ENCODE peak calls at places on chromosomes 11 and 22, in ten cellular contexts. One of them, this sample, is unnamed.

GRCh38 chr11:726278-726915 is 20.4 kb downstream of the EPS8L2 start:
- DNase-seq in prostate gland: peak; percentile 75
- DNase-seq in heart right ventricle: no peak
- DNase-seq in fibroblast of lung: peak; percentile 68
- DNase-seq in thoracic aorta: no peak
- DNase-seq in IMR-90: peak; percentile 26
- DNase-seq in tibial nerve: no peak
- DNase-seq in CD8-positive, alpha-beta T cell: peak; percentile 76
- DNase-seq in sigmoid colon: peak; percentile 80
- DNase-seq in transverse colon: peak; percentile 77
- DNase-seq in this sample: peak; percentile 90

GRCh38 chr11:1292018-1292643 is 17.3 kb downstream of the TOLLIP start:
- DNase-seq in prostate gland: no peak
- DNase-seq in heart right ventricle: no peak
- DNase-seq in fibroblast of lung: no peak
- DNase-seq in thoracic aorta: no peak
- DNase-seq in IMR-90: no peak
- DNase-seq in tibial nerve: no peak
- DNase-seq in CD8-positive, alpha-beta T cell: no peak
- DNase-seq in sigmoid colon: no peak
- DNase-seq in transverse colon: no peak
- DNase-seq in this sample: no peak

GRCh38 chr11:63560506-63561179 is 2.5 kb downstream of the PLAAT2 start:
- DNase-seq in prostate gland: peak; percentile 70
- DNase-seq in heart right ventricle: peak; percentile 48
- DNase-seq in fibroblast of lung: no peak
- DNase-seq in thoracic aorta: no peak
- DNase-seq in IMR-90: no peak
- DNase-seq in tibial nerve: no peak
- DNase-seq in CD8-positive, alpha-beta T cell: peak; percentile 69
- DNase-seq in sigmoid colon: peak; percentile 55
- DNase-seq in transverse colon: peak; percentile 60
- DNase-seq in this sample: peak; percentile 19

GRCh38 chr11:60918251-60918940 is 4.4 kb downstream of the TMEM109 start:
- DNase-seq in prostate gland: no peak
- DNase-seq in heart right ventricle: no peak
- DNase-seq in fibroblast of lung: no peak
- DNase-seq in thoracic aorta: no peak
- DNase-seq in IMR-90: no peak
- DNase-seq in tibial nerve: no peak
- DNase-seq in CD8-positive, alpha-beta T cell: no peak
- DNase-seq in sigmoid colon: no peak
- DNase-seq in transverse colon: no peak
- DNase-seq in this sample: no peak

GRCh38 chr11:131108780-131109179 is 192.5 kb upstream of the SNX19 start:
- DNase-seq in prostate gland: no peak
- DNase-seq in heart right ventricle: no peak
- DNase-seq in fibroblast of lung: peak; percentile 48
- DNase-seq in thoracic aorta: no peak
- DNase-seq in IMR-90: peak; percentile 60
- DNase-seq in tibial nerve: no peak
- DNase-seq in CD8-positive, alpha-beta T cell: no peak
- DNase-seq in sigmoid colon: no peak
- DNase-seq in transverse colon: no peak
- DNase-seq in this sample: no peak

GRCh38 chr11:125423247-125423849 is 72.7 kb downstream of the FEZ1 start:
- DNase-seq in prostate gland: no peak
- DNase-seq in heart right ventricle: no peak
- DNase-seq in fibroblast of lung: no peak
- DNase-seq in thoracic aorta: no peak
- DNase-seq in IMR-90: no peak
- DNase-seq in tibial nerve: no peak
- DNase-seq in CD8-positive, alpha-beta T cell: no peak
- DNase-seq in sigmoid colon: no peak
- DNase-seq in transverse colon: no peak
- DNase-seq in this sample: no peak

GRCh38 chr11:11810764-11811726 is 30.7 kb upstream of the USP47 start:
- DNase-seq in prostate gland: no peak
- DNase-seq in heart right ventricle: peak; percentile 13
- DNase-seq in fibroblast of lung: no peak
- DNase-seq in thoracic aorta: no peak
- DNase-seq in IMR-90: no peak
- DNase-seq in tibial nerve: no peak
- DNase-seq in CD8-positive, alpha-beta T cell: no peak
- DNase-seq in sigmoid colon: no peak
- DNase-seq in transverse colon: no peak
- DNase-seq in this sample: no peak

GRCh38 chr11:117668291-117668690 is 128.7 kb downstream of the DSCAML1 start:
- DNase-seq in prostate gland: no peak
- DNase-seq in heart right ventricle: no peak
- DNase-seq in fibroblast of lung: no peak
- DNase-seq in thoracic aorta: no peak
- DNase-seq in IMR-90: no peak
- DNase-seq in tibial nerve: no peak
- DNase-seq in CD8-positive, alpha-beta T cell: no peak
- DNase-seq in sigmoid colon: no peak
- DNase-seq in transverse colon: no peak
- DNase-seq in this sample: no peak

GRCh38 chr11:46380340-46381045 is 976 bp upstream of the MDK start:
- DNase-seq in prostate gland: peak; percentile 57
- DNase-seq in heart right ventricle: peak; percentile 73
- DNase-seq in fibroblast of lung: peak; percentile 51
- DNase-seq in thoracic aorta: no peak
- DNase-seq in IMR-90: no peak
- DNase-seq in tibial nerve: peak; percentile 37
- DNase-seq in CD8-positive, alpha-beta T cell: peak; percentile 72
- DNase-seq in sigmoid colon: peak; percentile 85
- DNase-seq in transverse colon: peak; percentile 87
- DNase-seq in this sample: peak; percentile 70

GRCh38 chr22:29816128-29816527 is 21.9 kb downstream of the ASCC2 start:
- DNase-seq in prostate gland: no peak
- DNase-seq in heart right ventricle: peak; percentile 80
- DNase-seq in fibroblast of lung: no peak
- DNase-seq in thoracic aorta: peak; percentile 8
- DNase-seq in IMR-90: no peak
- DNase-seq in tibial nerve: no peak
- DNase-seq in CD8-positive, alpha-beta T cell: no peak
- DNase-seq in sigmoid colon: no peak
- DNase-seq in transverse colon: no peak
- DNase-seq in this sample: no peak

GRCh38 chr11:123419720-123420466 is 10.2 kb upstream of the GRAMD1B start:
- DNase-seq in prostate gland: no peak
- DNase-seq in heart right ventricle: no peak
- DNase-seq in fibroblast of lung: no peak
- DNase-seq in thoracic aorta: no peak
- DNase-seq in IMR-90: no peak
- DNase-seq in tibial nerve: no peak
- DNase-seq in CD8-positive, alpha-beta T cell: no peak
- DNase-seq in sigmoid colon: no peak
- DNase-seq in transverse colon: peak; percentile 15
- DNase-seq in this sample: no peak

GRCh38 chr11:9955387-9955786 is 291.5 kb downstream of the SWAP70 start:
- DNase-seq in prostate gland: no peak
- DNase-seq in heart right ventricle: no peak
- DNase-seq in fibroblast of lung: no peak
- DNase-seq in thoracic aorta: no peak
- DNase-seq in IMR-90: peak; percentile 61
- DNase-seq in tibial nerve: no peak
- DNase-seq in CD8-positive, alpha-beta T cell: no peak
- DNase-seq in sigmoid colon: no peak
- DNase-seq in transverse colon: no peak
- DNase-seq in this sample: no peak

GRCh38 chr11:74839971-74840370 is 91.3 kb downstream of the RNF169 start:
- DNase-seq in prostate gland: no peak
- DNase-seq in heart right ventricle: no peak
- DNase-seq in fibroblast of lung: peak; percentile 50
- DNase-seq in thoracic aorta: no peak
- DNase-seq in IMR-90: no peak
- DNase-seq in tibial nerve: no peak
- DNase-seq in CD8-positive, alpha-beta T cell: no peak
- DNase-seq in sigmoid colon: no peak
- DNase-seq in transverse colon: no peak
- DNase-seq in this sample: no peak

GRCh38 chr11:17314232-17314547 is 37.4 kb upstream of the NCR3LG1 start:
- DNase-seq in prostate gland: no peak
- DNase-seq in heart right ventricle: no peak
- DNase-seq in fibroblast of lung: peak; percentile 86
- DNase-seq in thoracic aorta: no peak
- DNase-seq in IMR-90: peak; percentile 94
- DNase-seq in tibial nerve: no peak
- DNase-seq in CD8-positive, alpha-beta T cell: no peak
- DNase-seq in sigmoid colon: no peak
- DNase-seq in transverse colon: no peak
- DNase-seq in this sample: no peak

GRCh38 chr22:44406581-44407403 is 91.2 kb downstream of the RTL6 start:
- DNase-seq in prostate gland: no peak
- DNase-seq in heart right ventricle: no peak
- DNase-seq in fibroblast of lung: peak; percentile 62
- DNase-seq in thoracic aorta: no peak
- DNase-seq in IMR-90: peak; percentile 12
- DNase-seq in tibial nerve: no peak
- DNase-seq in CD8-positive, alpha-beta T cell: no peak
- DNase-seq in sigmoid colon: peak; percentile 22
- DNase-seq in transverse colon: no peak
- DNase-seq in this sample: peak; percentile 4

GRCh38 chr11:58629857-58630256 is 7.4 kb downstream of the CNTF start:
- DNase-seq in prostate gland: no peak
- DNase-seq in heart right ventricle: no peak
- DNase-seq in fibroblast of lung: peak; percentile 59
- DNase-seq in thoracic aorta: no peak
- DNase-seq in IMR-90: peak; percentile 71
- DNase-seq in tibial nerve: peak; percentile 41
- DNase-seq in CD8-positive, alpha-beta T cell: no peak
- DNase-seq in sigmoid colon: no peak
- DNase-seq in transverse colon: peak; percentile 28
- DNase-seq in this sample: peak; percentile 30
- TF ChIP-seq CTCF in prostate gland: peak; percentile 15
- TF ChIP-seq CTCF in heart right ventricle: peak; percentile 28
- TF ChIP-seq CTCF in fibroblast of lung: peak; percentile 75
- TF ChIP-seq CTCF in thoracic aorta: peak; percentile 21
- TF ChIP-seq CTCF in IMR-90: peak; percentile 78
- TF ChIP-seq CTCF in tibial nerve: peak; percentile 56
- TF ChIP-seq CTCF in CD8-positive, alpha-beta T cell: peak; percentile 53
- TF ChIP-seq CTCF in sigmoid colon: no peak
- TF ChIP-seq CTCF in transverse colon: peak; percentile 47
- TF ChIP-seq CTCF in this sample: peak; percentile 37

DNA sequence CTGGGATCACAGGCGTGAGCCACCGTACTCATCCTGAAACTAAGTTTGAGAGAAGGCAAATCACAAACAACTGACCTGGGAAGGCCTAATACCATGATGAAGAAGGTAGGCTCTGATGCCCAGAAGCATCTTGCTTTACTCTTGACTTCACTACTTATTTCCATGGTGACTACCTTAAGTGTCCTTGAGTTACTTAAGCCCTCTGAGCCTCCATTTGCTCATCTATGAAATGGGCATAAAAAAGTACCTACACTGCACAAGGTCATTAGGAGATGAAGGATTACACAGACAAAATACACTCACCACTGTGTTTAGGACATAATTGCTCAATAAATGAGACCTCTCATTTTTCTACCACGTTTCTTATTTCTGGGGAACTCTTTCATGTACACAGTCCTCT is 27.9 kb downstream of the EIF4ENIF1 start:
- DNase-seq in prostate gland: no peak
- DNase-seq in heart right ventricle: no peak
- DNase-seq in fibroblast of lung: no peak
- DNase-seq in thoracic aorta: no peak
- DNase-seq in IMR-90: no peak
- DNase-seq in tibial nerve: no peak
- DNase-seq in CD8-positive, alpha-beta T cell: no peak
- DNase-seq in sigmoid colon: no peak
- DNase-seq in transverse colon: no peak
- DNase-seq in this sample: no peak
- H3K36me3 ChIP-seq in prostate gland: peaks cover 5% of the 10 kb centered on the region
- H3K36me3 ChIP-seq in heart right ventricle: peaks cover 95% of the 10 kb centered on the region
- H3K36me3 ChIP-seq in fibroblast of lung: peaks cover 4% of the 10 kb centered on the region
- H3K36me3 ChIP-seq in thoracic aorta: peaks cover 56% of the 10 kb centered on the region
- H3K36me3 ChIP-seq in IMR-90: peaks cover 36% of the 10 kb centered on the region
- H3K36me3 ChIP-seq in tibial nerve: peaks cover 24% of the 10 kb centered on the region
- H3K36me3 ChIP-seq in CD8-positive, alpha-beta T cell: peaks cover 22% of the 10 kb centered on the region
- H3K36me3 ChIP-seq in sigmoid colon: peaks cover 61% of the 10 kb centered on the region
- H3K36me3 ChIP-seq in transverse colon: peaks cover 1% of the 10 kb centered on the region
- H3K36me3 ChIP-seq in this sample: peaks cover 4% of the 10 kb centered on the region

GRCh38 chr11:67576742-67577475 is 6.7 kb upstream of the GSTP1 start:
- DNase-seq in prostate gland: no peak
- DNase-seq in heart right ventricle: no peak
- DNase-seq in fibroblast of lung: no peak
- DNase-seq in thoracic aorta: no peak
- DNase-seq in IMR-90: no peak
- DNase-seq in tibial nerve: no peak
- DNase-seq in CD8-positive, alpha-beta T cell: no peak
- DNase-seq in sigmoid colon: no peak
- DNase-seq in transverse colon: no peak
- DNase-seq in this sample: no peak
- TF ChIP-seq CTCF in prostate gland: no peak
- TF ChIP-seq CTCF in heart right ventricle: no peak
- TF ChIP-seq CTCF in fibroblast of lung: no peak
- TF ChIP-seq CTCF in thoracic aorta: no peak
- TF ChIP-seq CTCF in IMR-90: no peak
- TF ChIP-seq CTCF in tibial nerve: no peak
- TF ChIP-seq CTCF in CD8-positive, alpha-beta T cell: no peak
- TF ChIP-seq CTCF in sigmoid colon: no peak
- TF ChIP-seq CTCF in transverse colon: no peak
- TF ChIP-seq CTCF in this sample: no peak

GRCh38 chr22:49775191-49776052 is 52.3 kb downstream of the BRD1 start:
- DNase-seq in prostate gland: no peak
- DNase-seq in heart right ventricle: no peak
- DNase-seq in fibroblast of lung: no peak
- DNase-seq in thoracic aorta: no peak
- DNase-seq in IMR-90: no peak
- DNase-seq in tibial nerve: no peak
- DNase-seq in CD8-positive, alpha-beta T cell: no peak
- DNase-seq in sigmoid colon: no peak
- DNase-seq in transverse colon: no peak
- DNase-seq in this sample: no peak

GRCh38 chr22:49773531-49773930 is 54.1 kb downstream of the BRD1 start:
- DNase-seq in prostate gland: no peak
- DNase-seq in heart right ventricle: no peak
- DNase-seq in fibroblast of lung: no peak
- DNase-seq in thoracic aorta: no peak
- DNase-seq in IMR-90: no peak
- DNase-seq in tibial nerve: no peak
- DNase-seq in CD8-positive, alpha-beta T cell: no peak
- DNase-seq in sigmoid colon: no peak
- DNase-seq in transverse colon: no peak
- DNase-seq in this sample: no peak

GRCh38 chr22:49774046-49774445 is 53.6 kb downstream of the BRD1 start:
- DNase-seq in prostate gland: no peak
- DNase-seq in heart right ventricle: no peak
- DNase-seq in fibroblast of lung: no peak
- DNase-seq in thoracic aorta: no peak
- DNase-seq in IMR-90: no peak
- DNase-seq in tibial nerve: no peak
- DNase-seq in CD8-positive, alpha-beta T cell: no peak
- DNase-seq in sigmoid colon: no peak
- DNase-seq in transverse colon: no peak
- DNase-seq in this sample: no peak

GRCh38 chr22:49776053-49776511 is 51.6 kb downstream of the BRD1 start:
- DNase-seq in prostate gland: no peak
- DNase-seq in heart right ventricle: no peak
- DNase-seq in fibroblast of lung: no peak
- DNase-seq in thoracic aorta: no peak
- DNase-seq in IMR-90: no peak
- DNase-seq in tibial nerve: no peak
- DNase-seq in CD8-positive, alpha-beta T cell: no peak
- DNase-seq in sigmoid colon: no peak
- DNase-seq in transverse colon: no peak
- DNase-seq in this sample: no peak

GRCh38 chr22:49774499-49775151 is 53.0 kb downstream of the BRD1 start:
- DNase-seq in prostate gland: no peak
- DNase-seq in heart right ventricle: no peak
- DNase-seq in fibroblast of lung: no peak
- DNase-seq in thoracic aorta: no peak
- DNase-seq in IMR-90: no peak
- DNase-seq in tibial nerve: no peak
- DNase-seq in CD8-positive, alpha-beta T cell: no peak
- DNase-seq in sigmoid colon: no peak
- DNase-seq in transverse colon: no peak
- DNase-seq in this sample: no peak
- H3K36me3 ChIP-seq in prostate gland: peaks cover 4% of the 10 kb centered on the region
- H3K36me3 ChIP-seq in heart right ventricle: peaks cover 70% of the 10 kb centered on the region
- H3K36me3 ChIP-seq in fibroblast of lung: peaks cover 25% of the 10 kb centered on the region
- H3K36me3 ChIP-seq in thoracic aorta: peaks cover 51% of the 10 kb centered on the region
- H3K36me3 ChIP-seq in IMR-90: peaks cover 58% of the 10 kb centered on the region
- H3K36me3 ChIP-seq in tibial nerve: peaks cover 38% of the 10 kb centered on the region
- H3K36me3 ChIP-seq in CD8-positive, alpha-beta T cell: peaks cover 18% of the 10 kb centered on the region
- H3K36me3 ChIP-seq in sigmoid colon: peaks cover 50% of the 10 kb centered on the region
- H3K36me3 ChIP-seq in transverse colon: no peaks in the 10 kb centered on the region
- H3K36me3 ChIP-seq in this sample: peaks cover 37% of the 10 kb centered on the region

This sample was measured in body of pancreas.